ENCODE peak calls at places on chromosomes 4 and X, in five cellular contexts. G, V, Z, L and Y are unnamed samples.

GRCh38 chrX:118350221-118350620 is 4.3 kb downstream of the WDR44 start:
- DNase-seq in G (no peak), Z (no peak), L (no peak), V (no peak), Y (no peak)

GRCh38 chr4:108646706-108647105 is 3.7 kb upstream of the OSTC start:
- DNase-seq in L (no peak), Z (no peak), V (no peak), G (no peak), Y (no peak)

GRCh38 chr4:22389240-22389871 is 126.5 kb downstream of the ADGRA3 start:
- DNase-seq in V (peak), L (peak), Z (peak), G (no peak), Y (no peak)

GRCh38 chr4:41024556-41025491 is 189.5 kb downstream of the APBB2 start:
- DNase-seq in G (no peak), Z (no peak), L (no peak), V (no peak), Y (no peak)

GRCh38 chrX:1598021-1598875 is 6.8 kb downstream of the AKAP17A start:
- DNase-seq in Z (no peak), G (no peak), L (no peak), V (peak), Y (peak)

GRCh38 chr4:33272722-33273121 is 2552.6 kb downstream of the PCDH7 start:
- DNase-seq in V (no peak), G (no peak), Z (no peak), L (no peak), Y (no peak)

GRCh38 chr4:155966171-155966570 is 12.5 kb upstream of the CTSO start:
- DNase-seq in Z (no peak), G (no peak), V (no peak), L (no peak), Y (no peak)

GRCh38 chr4:174228988-174229387 is 54.5 kb downstream of the FBXO8 start:
- DNase-seq in Z (no peak), L (no peak), V (no peak), G (no peak), Y (no peak)

GRCh38 chrX:133151320-133151719 is 54.4 kb upstream of the USP26 start:
- DNase-seq in V (no peak), L (no peak), Z (no peak), G (no peak), Y (no peak)